ENCODE peak calls at places on chromosome 16, in six cellular contexts. F is cardiac muscle cell, U is GM13977, W is glutamatergic neuron, H is WERI-Rb-1, A is lower lobe of right lung. E is an unnamed sample.

GRCh38 chr16:75070055-75070841 is 46.3 kb downstream of the LDHD start:
- DNase-seq in F (no peak), U (no peak), W (peak; percentile 38), H (peak; percentile 20), A (no peak), E (no peak)

GRCh38 chr16:66565051-66565450 is 1.2 kb upstream of the CMTM1 start:
- DNase-seq in F (no peak), U (no peak), W (no peak), H (no peak), A (no peak), E (no peak)

GRCh38 chr16:5349661-5350060 is 252.1 kb upstream of the EEF2KMT start:
- DNase-seq in F (no peak), U (no peak), W (no peak), H (peak; percentile 70), A (no peak), E (no peak)

GRCh38 chr16:933581-933980 is 37.2 kb downstream of the LMF1 start:
- DNase-seq in F (no peak), U (no peak), W (no peak), H (no peak), A (no peak), E (no peak)

GRCh38 chr16:84593825-84594724 is 23.8 kb downstream of the COTL1 start:
- DNase-seq in F (no peak), U (peak; percentile 84), W (peak; percentile 40), H (no peak), A (peak; percentile 74), E (no peak)

GRCh38 chr16:56874800-56875199 is 9.8 kb downstream of the SLC12A3 start:
- DNase-seq in F (peak; percentile 35), U (no peak), W (no peak), H (no peak), A (no peak), E (no peak)

GRCh38 chr16:19804538-19805323 is 79.9 kb downstream of the GPRC5B start:
- DNase-seq in F (no peak), U (no peak), W (no peak), H (no peak), A (peak; percentile 71), E (peak; percentile 80)

GRCh38 chr16:23676924-23677480 is 1.7 kb upstream of the PLK1 start:
- DNase-seq in F (no peak), U (no peak), W (no peak), H (no peak), A (no peak), E (no peak)

GRCh38 chr16:81480856-81481821 is 36.5 kb downstream of the CMIP start:
- DNase-seq in F (no peak), U (peak; percentile 94), W (no peak), H (no peak), A (peak; percentile 85), E (no peak)

GRCh38 chr16:80147021-80147680 is 393.6 kb upstream of the DYNLRB2 start:
- DNase-seq in F (no peak), U (no peak), W (no peak), H (no peak), A (no peak), E (no peak)

GRCh38 chr16:4664538-4665418 is 28.6 kb upstream of the NUDT16L1 start:
- DNase-seq in F (no peak), U (peak; percentile 69), W (no peak), H (peak; percentile 80), A (peak; percentile 78), E (no peak)

GRCh38 chr16:1706386-1707192 is 594 bp downstream of the MAPK8IP3 start:
- DNase-seq in F (peak; percentile 24), U (peak; percentile 80), W (peak; percentile 56), H (no peak), A (no peak), E (no peak)

GRCh38 chr16:69176033-69176780 is 10.8 kb upstream of the SNTB2 start:
- DNase-seq in F (no peak), U (no peak), W (no peak), H (no peak), A (no peak), E (no peak)

GRCh38 chr16:78499399-78499798 is 399.9 kb downstream of the WWOX start:
- DNase-seq in F (no peak), U (no peak), W (no peak), H (peak; percentile 76), A (no peak), E (no peak)

GRCh38 chr16:69497876-69498596 is 67.7 kb upstream of the NFAT5 start:
- DNase-seq in F (no peak), U (no peak), W (no peak), H (no peak), A (no peak), E (no peak)

GRCh38 chr16:49023095-49023494 is 258.5 kb downstream of the CBLN1 start:
- DNase-seq in F (no peak), U (no peak), W (no peak), H (no peak), A (no peak), E (no peak)

GRCh38 chr16:4404247-4404966 is 12.0 kb downstream of the CORO7 start:
- DNase-seq in F (peak; percentile 72), U (no peak), W (peak; percentile 85), H (peak; percentile 82), A (peak; percentile 49), E (peak; percentile 50)

GRCh38 chr16:90077757-90078593 is 844 bp upstream of the PRDM7 start:
- DNase-seq in F (peak; percentile 0), U (peak; percentile 48), W (peak; percentile 14), H (no peak), A (no peak), E (peak; percentile 17)

GRCh38 chr16:71846443-71846842 is 667 bp downstream of the ATXN1L start:
- DNase-seq in F (peak; percentile 30), U (no peak), W (no peak), H (no peak), A (no peak), E (no peak)

GRCh38 chr16:5965321-5965720 is 867.7 kb upstream of the EEF2KMT start:
- DNase-seq in F (no peak), U (no peak), W (no peak), H (no peak), A (no peak), E (no peak)

GRCh38 chr16:84643180-84643583 is 5.1 kb upstream of the KLHL36 start:
- DNase-seq in F (no peak), U (no peak), W (peak; percentile 33), H (no peak), A (peak; percentile 59), E (peak; percentile 77)

GRCh38 chr16:74760007-74760767 is 14.4 kb downstream of the FA2H start:
- DNase-seq in F (no peak), U (peak; percentile 60), W (no peak), H (no peak), A (no peak), E (no peak)

GRCh38 chr16:57372372-57373116 is at the start of gene CX3CL1:
- DNase-seq in F (peak; percentile 69), U (no peak), W (peak; percentile 39), H (peak; percentile 69), A (peak; percentile 62), E (no peak)

GRCh38 chr16:48381201-48381600 is 4.0 kb downstream of the SIAH1 start:
- DNase-seq in F (no peak), U (no peak), W (no peak), H (no peak), A (no peak), E (no peak)

GRCh38 chr16:8931864-8932263 is 31.8 kb downstream of the USP7 start:
- DNase-seq in F (peak; percentile 81), U (no peak), W (no peak), H (no peak), A (no peak), E (no peak)

GRCh38 chr16:66146689-66147330 is 219.7 kb upstream of the CDH5 start:
- DNase-seq in F (no peak), U (no peak), W (no peak), H (no peak), A (no peak), E (no peak)

DNA sequence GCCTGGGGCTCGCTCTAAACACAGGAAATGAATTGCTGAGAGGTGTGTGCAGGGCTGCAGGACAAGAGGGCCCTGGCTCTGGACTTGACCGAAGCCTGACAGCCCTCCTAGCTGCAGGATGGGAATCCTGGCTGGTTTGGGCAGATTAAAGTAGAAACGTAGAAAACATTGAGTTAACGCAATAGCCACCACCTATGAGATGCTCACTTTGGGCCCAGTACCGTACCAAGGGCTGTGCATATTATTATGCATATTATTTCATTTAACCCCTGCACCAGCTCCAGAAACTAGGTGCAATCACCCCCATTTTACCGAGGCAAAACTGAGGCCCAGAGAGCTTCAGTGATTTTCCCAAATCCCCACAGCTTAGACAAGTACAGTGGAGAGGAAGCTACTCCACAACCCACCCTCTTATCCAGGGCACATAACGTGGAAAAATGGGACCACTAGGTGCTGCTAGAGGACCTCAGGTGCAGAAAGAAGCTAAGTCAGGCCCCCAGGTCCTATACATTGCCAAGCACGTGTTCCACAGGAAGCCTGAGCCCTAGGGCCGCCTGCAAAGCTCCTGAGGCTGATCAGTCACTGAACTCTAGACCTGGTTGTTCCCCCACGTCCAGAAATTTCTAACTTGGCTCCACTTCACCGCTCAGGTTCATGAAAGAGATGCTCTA is 79.2 kb downstream of the MYH11 start:
- DNase-seq in F (peak; percentile 68), U (peak; percentile 43), W (no peak), H (peak; percentile 82), A (no peak), E (peak; percentile 50)
- TF ChIP-seq CTCF in F (peak; percentile 65), U (peak; percentile 50), W (no peak), H (peak; percentile 93), A (peak; percentile 18), E (peak; percentile 67)

DNA sequence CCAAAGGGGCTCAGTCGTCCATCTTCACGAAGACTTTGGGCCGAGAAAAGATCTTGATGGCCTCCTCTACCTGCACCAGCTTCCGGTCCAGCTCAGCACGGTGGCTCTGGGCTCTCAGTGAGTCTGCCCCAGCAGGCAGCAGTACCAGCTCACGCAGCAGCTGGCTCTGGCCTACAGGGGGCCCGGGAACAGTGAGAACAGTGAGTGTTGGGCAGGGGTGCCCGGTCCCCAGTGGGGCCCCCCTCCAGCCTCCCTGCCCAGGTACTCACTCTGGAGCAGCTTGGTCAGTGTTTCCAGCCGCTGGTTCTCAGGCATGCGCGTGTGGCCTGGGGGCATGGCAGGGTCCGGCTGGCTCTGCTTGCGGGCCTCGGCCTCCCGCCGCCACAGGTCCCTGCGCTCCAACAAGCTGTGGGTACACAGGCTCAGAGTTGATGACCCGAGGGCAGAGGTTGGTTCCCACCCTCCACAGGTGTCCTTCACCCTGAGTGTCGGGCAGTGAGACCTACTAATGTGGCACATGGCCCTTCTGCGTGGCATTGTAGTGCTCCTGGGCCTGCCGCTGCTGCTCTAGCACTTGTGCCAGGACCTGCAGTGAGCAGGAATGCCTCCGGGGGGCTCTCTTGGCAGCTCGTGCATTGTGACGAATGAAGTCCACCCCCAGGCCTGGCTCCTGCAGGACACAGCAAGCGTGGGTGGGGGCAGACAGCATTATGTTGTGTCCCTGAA is 2.6 kb downstream of the PARD6A start:
- DNase-seq in F (no peak), U (no peak), W (peak; percentile 76), H (peak; percentile 65), A (no peak), E (peak; percentile 31)
- TF ChIP-seq CTCF in F (peak; percentile 39), U (peak; percentile 44), W (peak; percentile 46), H (peak; percentile 60), A (no peak), E (peak; percentile 39)

DNA sequence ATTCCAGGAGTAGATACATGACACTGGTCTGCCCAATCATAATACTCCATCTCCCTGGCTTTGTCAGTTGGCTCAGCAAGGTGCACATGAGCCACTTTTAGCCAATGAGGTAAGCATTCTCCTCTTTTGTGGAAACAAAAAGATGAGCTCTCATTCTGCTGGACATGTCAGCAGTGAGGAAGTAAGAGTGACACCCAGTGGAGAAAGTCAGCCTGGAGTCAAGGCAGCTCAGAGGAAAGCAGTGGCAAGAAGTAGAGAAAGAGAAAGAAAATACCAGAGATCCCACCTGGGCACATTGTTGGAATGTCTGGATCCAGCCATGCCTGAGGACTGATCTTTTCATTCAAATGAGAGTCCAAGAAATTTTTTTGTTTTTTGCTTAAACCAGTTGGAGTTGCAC is 496.9 kb upstream of the C16orf82 start:
- DNase-seq in F (peak; percentile 19), U (no peak), W (no peak), H (peak; percentile 37), A (no peak), E (no peak)
- TF ChIP-seq CTCF in F (no peak), U (peak; percentile 40), W (peak; percentile 20), H (peak; percentile 75), A (no peak), E (peak; percentile 46)

GRCh38 chr16:13435873-13436474 is 484.0 kb upstream of the ERCC4 start:
- DNase-seq in F (no peak), U (no peak), W (no peak), H (peak; percentile 27), A (no peak), E (peak; percentile 24)
- TF ChIP-seq CTCF in F (no peak), U (peak; percentile 56), W (no peak), H (peak; percentile 65), A (no peak), E (peak; percentile 15)

E was measured in PC-9.